ENCODE peak calls at places on chromosomes 16 and 17, in six cellular contexts. One of them, this sample, is unnamed.

GRCh38 chr17:80455328-80455710 is 21.1 kb downstream of the NPTX1 start:
- DNase-seq in heart right ventricle: no peak
- DNase-seq in fibroblast of pulmonary artery: no peak
- DNase-seq in cardiac fibroblast: no peak
- DNase-seq in PC-9: peak; percentile 61
- DNase-seq in IMR-90: peak; percentile 46
- DNase-seq in this sample: no peak

GRCh38 chr17:36818134-36818825 is 119.0 kb upstream of the LHX1 start:
- DNase-seq in IMR-90: no peak
- DNase-seq in heart right ventricle: no peak
- DNase-seq in cardiac fibroblast: no peak
- DNase-seq in fibroblast of pulmonary artery: no peak
- DNase-seq in PC-9: no peak
- DNase-seq in this sample: no peak

GRCh38 chr17:14330492-14330920 is 29.6 kb downstream of the HS3ST3B1 start:
- DNase-seq in IMR-90: no peak
- DNase-seq in heart right ventricle: no peak
- DNase-seq in PC-9: no peak
- DNase-seq in cardiac fibroblast: peak; percentile 93
- DNase-seq in fibroblast of pulmonary artery: peak; percentile 64
- DNase-seq in this sample: no peak

GRCh38 chr17:57552114-57552601 is 192.9 kb downstream of the CCDC182 start:
- DNase-seq in fibroblast of pulmonary artery: peak; percentile 56
- DNase-seq in cardiac fibroblast: peak; percentile 63
- DNase-seq in heart right ventricle: peak; percentile 37
- DNase-seq in PC-9: no peak
- DNase-seq in IMR-90: no peak
- DNase-seq in this sample: no peak

GRCh38 chr16:88901718-88902337 is 35.4 kb upstream of the PABPN1L start:
- DNase-seq in IMR-90: no peak
- DNase-seq in fibroblast of pulmonary artery: no peak
- DNase-seq in cardiac fibroblast: no peak
- DNase-seq in PC-9: no peak
- DNase-seq in heart right ventricle: no peak
- DNase-seq in this sample: no peak

GRCh38 chr16:66357523-66357928 is 9.0 kb upstream of the CDH5 start:
- DNase-seq in heart right ventricle: peak; percentile 78
- DNase-seq in cardiac fibroblast: peak; percentile 92
- DNase-seq in PC-9: peak; percentile 68
- DNase-seq in IMR-90: peak; percentile 83
- DNase-seq in fibroblast of pulmonary artery: peak; percentile 93
- DNase-seq in this sample: peak; percentile 84

GRCh38 chr17:4953461-4953961 is 2.6 kb downstream of the ENO3 start:
- DNase-seq in PC-9: no peak
- DNase-seq in fibroblast of pulmonary artery: peak; percentile 36
- DNase-seq in cardiac fibroblast: peak; percentile 52
- DNase-seq in IMR-90: peak; percentile 76
- DNase-seq in heart right ventricle: no peak
- DNase-seq in this sample: no peak

GRCh38 chr16:49010396-49010795 is 271.2 kb downstream of the CBLN1 start:
- DNase-seq in heart right ventricle: peak; percentile 35
- DNase-seq in PC-9: no peak
- DNase-seq in fibroblast of pulmonary artery: no peak
- DNase-seq in cardiac fibroblast: no peak
- DNase-seq in IMR-90: no peak
- DNase-seq in this sample: no peak

GRCh38 chr16:82761858-82762257 is 135.1 kb downstream of the CDH13 start:
- DNase-seq in IMR-90: peak; percentile 38
- DNase-seq in fibroblast of pulmonary artery: peak; percentile 48
- DNase-seq in heart right ventricle: no peak
- DNase-seq in PC-9: no peak
- DNase-seq in cardiac fibroblast: peak; percentile 43
- DNase-seq in this sample: no peak

GRCh38 chr16:89478576-89479221 is 11.7 kb downstream of the ANKRD11 start:
- DNase-seq in fibroblast of pulmonary artery: peak; percentile 33
- DNase-seq in IMR-90: peak; percentile 52
- DNase-seq in heart right ventricle: no peak
- DNase-seq in PC-9: no peak
- DNase-seq in cardiac fibroblast: no peak
- DNase-seq in this sample: peak; percentile 96

GRCh38 chr16:9013508-9013864 is 49.8 kb upstream of the USP7 start:
- DNase-seq in cardiac fibroblast: peak; percentile 6
- DNase-seq in PC-9: no peak
- DNase-seq in fibroblast of pulmonary artery: no peak
- DNase-seq in heart right ventricle: no peak
- DNase-seq in IMR-90: no peak
- DNase-seq in this sample: no peak

GRCh38 chr17:68840073-68840472 is 115.1 kb downstream of the ABCA8 start:
- DNase-seq in PC-9: no peak
- DNase-seq in IMR-90: no peak
- DNase-seq in heart right ventricle: no peak
- DNase-seq in fibroblast of pulmonary artery: no peak
- DNase-seq in cardiac fibroblast: no peak
- DNase-seq in this sample: no peak

GRCh38 chr17:2282297-2282873 is 21.2 kb downstream of the SMG6 start:
- DNase-seq in PC-9: peak; percentile 6
- DNase-seq in heart right ventricle: no peak
- DNase-seq in fibroblast of pulmonary artery: peak; percentile 88
- DNase-seq in IMR-90: peak; percentile 91
- DNase-seq in cardiac fibroblast: peak; percentile 87
- DNase-seq in this sample: peak; percentile 67

DNA sequence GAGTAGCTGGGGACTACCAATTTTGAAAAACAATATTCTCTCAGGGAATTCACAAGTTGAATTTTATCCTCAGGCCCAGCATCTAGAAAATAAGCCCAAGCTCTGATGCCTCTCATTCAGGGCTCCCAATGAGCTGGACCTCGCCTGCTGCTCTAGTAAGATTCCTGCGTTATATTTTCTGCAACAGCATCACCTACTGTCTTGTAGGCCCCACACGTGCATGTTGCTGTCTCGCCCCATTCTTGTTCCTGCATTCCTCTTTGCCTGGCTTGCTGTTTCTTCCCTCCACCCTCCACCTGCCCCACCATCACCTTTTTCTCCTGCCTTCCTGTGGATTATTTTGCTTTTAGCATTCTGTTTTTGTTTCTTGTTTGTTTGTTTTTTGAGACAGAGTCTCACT is 8.3 kb upstream of the ST6GALNAC2 start:
- DNase-seq in fibroblast of pulmonary artery: no peak
- DNase-seq in IMR-90: no peak
- DNase-seq in PC-9: no peak
- DNase-seq in cardiac fibroblast: no peak
- DNase-seq in heart right ventricle: no peak
- DNase-seq in this sample: no peak
- TF ChIP-seq CTCF in fibroblast of pulmonary artery: no peak
- TF ChIP-seq CTCF in IMR-90: no peak
- TF ChIP-seq CTCF in PC-9: no peak
- TF ChIP-seq CTCF in cardiac fibroblast: no peak
- TF ChIP-seq CTCF in heart right ventricle: no peak
- TF ChIP-seq CTCF in this sample: no peak

GRCh38 chr17:63838586-63839184 is 3.8 kb downstream of the SMARCD2 start:
- DNase-seq in heart right ventricle: peak; percentile 85
- DNase-seq in fibroblast of pulmonary artery: peak; percentile 89
- DNase-seq in PC-9: peak; percentile 84
- DNase-seq in IMR-90: peak; percentile 45
- DNase-seq in cardiac fibroblast: peak; percentile 96
- DNase-seq in this sample: peak; percentile 74
- H3K4me3 ChIP-seq in heart right ventricle: peak overlapping the region; percentile 24
- H3K4me3 ChIP-seq in fibroblast of pulmonary artery: peak overlapping the region; percentile 17
- H3K4me3 ChIP-seq in PC-9: peak overlapping the region; percentile 35
- H3K4me3 ChIP-seq in IMR-90: no peak overlapping the region
- H3K4me3 ChIP-seq in cardiac fibroblast: no peak overlapping the region
- H3K4me3 ChIP-seq in this sample: no peak overlapping the region

GRCh38 chr16:68367034-68367433 is 56.2 kb downstream of the PRMT7 start:
- DNase-seq in fibroblast of pulmonary artery: peak; percentile 41
- DNase-seq in PC-9: peak; percentile 30
- DNase-seq in IMR-90: peak; percentile 9
- DNase-seq in heart right ventricle: no peak
- DNase-seq in cardiac fibroblast: peak; percentile 41
- DNase-seq in this sample: peak; percentile 13
- TF ChIP-seq CTCF in fibroblast of pulmonary artery: peak; percentile 37
- TF ChIP-seq CTCF in PC-9: peak; percentile 57
- TF ChIP-seq CTCF in IMR-90: peak; percentile 47
- TF ChIP-seq CTCF in heart right ventricle: peak; percentile 31
- TF ChIP-seq CTCF in cardiac fibroblast: peak; percentile 38
- TF ChIP-seq CTCF in this sample: peak; percentile 60

GRCh38 chr16:1941924-1942809 is 832 bp downstream of the MSRB1 start:
- DNase-seq in IMR-90: no peak
- DNase-seq in cardiac fibroblast: peak; percentile 40
- DNase-seq in fibroblast of pulmonary artery: peak; percentile 28
- DNase-seq in heart right ventricle: no peak
- DNase-seq in PC-9: peak; percentile 63
- DNase-seq in this sample: peak; percentile 62

GRCh38 chr16:1941162-1941923 is 1.7 kb downstream of the MSRB1 start:
- DNase-seq in heart right ventricle: no peak
- DNase-seq in IMR-90: no peak
- DNase-seq in PC-9: no peak
- DNase-seq in cardiac fibroblast: peak; percentile 39
- DNase-seq in fibroblast of pulmonary artery: no peak
- DNase-seq in this sample: no peak

GRCh38 chr16:1940273-1941161 is 2.5 kb downstream of the MSRB1 start:
- DNase-seq in PC-9: no peak
- DNase-seq in cardiac fibroblast: no peak
- DNase-seq in IMR-90: no peak
- DNase-seq in fibroblast of pulmonary artery: no peak
- DNase-seq in heart right ventricle: no peak
- DNase-seq in this sample: no peak

GRCh38 chr16:1944612-1945199 is 1.7 kb upstream of the MSRB1 start:
- DNase-seq in cardiac fibroblast: no peak
- DNase-seq in fibroblast of pulmonary artery: no peak
- DNase-seq in PC-9: no peak
- DNase-seq in heart right ventricle: no peak
- DNase-seq in IMR-90: no peak
- DNase-seq in this sample: no peak

GRCh38 chr16:1942810-1943726 is at the start of gene MSRB1:
- DNase-seq in fibroblast of pulmonary artery: peak; percentile 98
- DNase-seq in heart right ventricle: peak; percentile 100
- DNase-seq in IMR-90: peak; percentile 96
- DNase-seq in cardiac fibroblast: peak; percentile 99
- DNase-seq in PC-9: peak; percentile 100
- DNase-seq in this sample: peak; percentile 89
- H3K4me3 ChIP-seq in fibroblast of pulmonary artery: peak within 1 kb of the TSS; percentile 89
- H3K4me3 ChIP-seq in heart right ventricle: peak within 1 kb of the TSS; percentile 64
- H3K4me3 ChIP-seq in IMR-90: peak within 1 kb of the TSS; percentile 83
- H3K4me3 ChIP-seq in cardiac fibroblast: peak within 1 kb of the TSS; percentile 86
- H3K4me3 ChIP-seq in PC-9: peak within 1 kb of the TSS; percentile 81
- H3K4me3 ChIP-seq in this sample: peak within 1 kb of the TSS; percentile 67

GRCh38 chr16:4058386-4058785 is 57.9 kb downstream of the ADCY9 start:
- DNase-seq in IMR-90: peak; percentile 44
- DNase-seq in cardiac fibroblast: no peak
- DNase-seq in PC-9: no peak
- DNase-seq in heart right ventricle: no peak
- DNase-seq in fibroblast of pulmonary artery: no peak
- DNase-seq in this sample: no peak

GRCh38 chr16:4062212-4062802 is 53.9 kb downstream of the ADCY9 start:
- DNase-seq in fibroblast of pulmonary artery: no peak
- DNase-seq in cardiac fibroblast: no peak
- DNase-seq in IMR-90: no peak
- DNase-seq in PC-9: no peak
- DNase-seq in heart right ventricle: no peak
- DNase-seq in this sample: no peak

GRCh38 chr16:4060823-4061222 is 55.4 kb downstream of the ADCY9 start:
- DNase-seq in IMR-90: peak; percentile 42
- DNase-seq in cardiac fibroblast: no peak
- DNase-seq in heart right ventricle: no peak
- DNase-seq in PC-9: no peak
- DNase-seq in fibroblast of pulmonary artery: no peak
- DNase-seq in this sample: no peak

GRCh38 chr16:4057439-4057877 is 58.8 kb downstream of the ADCY9 start:
- DNase-seq in heart right ventricle: no peak
- DNase-seq in cardiac fibroblast: peak; percentile 71
- DNase-seq in PC-9: no peak
- DNase-seq in fibroblast of pulmonary artery: peak; percentile 68
- DNase-seq in IMR-90: no peak
- DNase-seq in this sample: no peak

GRCh38 chr16:4059969-4060368 is 56.3 kb downstream of the ADCY9 start:
- DNase-seq in fibroblast of pulmonary artery: peak; percentile 55
- DNase-seq in heart right ventricle: no peak
- DNase-seq in PC-9: no peak
- DNase-seq in cardiac fibroblast: peak; percentile 55
- DNase-seq in IMR-90: no peak
- DNase-seq in this sample: no peak
- TF ChIP-seq CTCF in fibroblast of pulmonary artery: no peak
- TF ChIP-seq CTCF in heart right ventricle: no peak
- TF ChIP-seq CTCF in PC-9: no peak
- TF ChIP-seq CTCF in cardiac fibroblast: no peak
- TF ChIP-seq CTCF in IMR-90: no peak
- TF ChIP-seq CTCF in this sample: no peak

GRCh38 chr16:24834459-24835335 is 11.1 kb upstream of the SLC5A11 start:
- DNase-seq in PC-9: peak; percentile 56
- DNase-seq in cardiac fibroblast: peak; percentile 63
- DNase-seq in IMR-90: peak; percentile 49
- DNase-seq in fibroblast of pulmonary artery: peak; percentile 59
- DNase-seq in heart right ventricle: no peak
- DNase-seq in this sample: peak; percentile 44

GRCh38 chr16:24836836-24837235 is 8.9 kb upstream of the SLC5A11 start:
- DNase-seq in fibroblast of pulmonary artery: no peak
- DNase-seq in PC-9: no peak
- DNase-seq in cardiac fibroblast: no peak
- DNase-seq in heart right ventricle: no peak
- DNase-seq in IMR-90: no peak
- DNase-seq in this sample: no peak

GRCh38 chr16:24839347-24839972 is 6.3 kb upstream of the SLC5A11 start:
- DNase-seq in cardiac fibroblast: no peak
- DNase-seq in fibroblast of pulmonary artery: no peak
- DNase-seq in IMR-90: no peak
- DNase-seq in heart right ventricle: no peak
- DNase-seq in PC-9: no peak
- DNase-seq in this sample: no peak

GRCh38 chr16:24838554-24839266 is 7.1 kb upstream of the SLC5A11 start:
- DNase-seq in fibroblast of pulmonary artery: peak; percentile 83
- DNase-seq in IMR-90: peak; percentile 70
- DNase-seq in cardiac fibroblast: peak; percentile 78
- DNase-seq in heart right ventricle: no peak
- DNase-seq in PC-9: peak; percentile 39
- DNase-seq in this sample: peak; percentile 74

GRCh38 chr16:24837969-24838368 is 7.8 kb upstream of the SLC5A11 start:
- DNase-seq in heart right ventricle: no peak
- DNase-seq in IMR-90: no peak
- DNase-seq in fibroblast of pulmonary artery: no peak
- DNase-seq in cardiac fibroblast: no peak
- DNase-seq in PC-9: no peak
- DNase-seq in this sample: no peak
- H3K4me3 ChIP-seq in heart right ventricle: no peak overlapping the region
- H3K4me3 ChIP-seq in IMR-90: no peak overlapping the region
- H3K4me3 ChIP-seq in fibroblast of pulmonary artery: no peak overlapping the region
- H3K4me3 ChIP-seq in cardiac fibroblast: no peak overlapping the region
- H3K4me3 ChIP-seq in PC-9: no peak overlapping the region
- H3K4me3 ChIP-seq in this sample: no peak overlapping the region

GRCh38 chr17:32769846-32770245 is 107.1 kb downstream of the MYO1D start:
- DNase-seq in IMR-90: no peak
- DNase-seq in fibroblast of pulmonary artery: peak; percentile 11
- DNase-seq in PC-9: no peak
- DNase-seq in heart right ventricle: no peak
- DNase-seq in cardiac fibroblast: no peak
- DNase-seq in this sample: peak; percentile 72
- TF ChIP-seq CTCF in IMR-90: no peak
- TF ChIP-seq CTCF in fibroblast of pulmonary artery: peak; percentile 11
- TF ChIP-seq CTCF in PC-9: peak; percentile 62
- TF ChIP-seq CTCF in heart right ventricle: no peak
- TF ChIP-seq CTCF in cardiac fibroblast: no peak
- TF ChIP-seq CTCF in this sample: peak; percentile 34